ENCODE peak calls at places on chromosomes 16 and 17, in four cellular contexts. W, U, G and C are unnamed samples.

GRCh38 chr17:68776451-68776850 is 175.3 kb upstream of the FAM20A start:
- DNase-seq in G (no peak), W (no peak), U (no peak), C (no peak)

GRCh38 chr16:25031441-25032307 is 16.5 kb upstream of the ARHGAP17 start:
- DNase-seq in G (peak), W (peak), U (peak), C (peak)

GRCh38 chr17:36869856-36870617 is 67.2 kb upstream of the LHX1 start:
- DNase-seq in G (no peak), W (no peak), U (no peak), C (no peak)

GRCh38 chr16:1771864-1772361 is 570 bp upstream of the NME3 start:
- DNase-seq in U (no peak), G (peak), W (no peak), C (no peak)

GRCh38 chr17:72270530-72270929 is 149.7 kb downstream of the SOX9 start:
- DNase-seq in U (peak), W (no peak), G (no peak), C (no peak)

GRCh38 chr17:19724501-19725420 is 8.4 kb upstream of the SLC47A2 start:
- DNase-seq in W (peak), U (peak), G (peak), C (peak)

GRCh38 chr17:81401727-81402529 is 6.7 kb downstream of the BAHCC1 start:
- DNase-seq in U (peak), W (no peak), G (peak), C (no peak)

GRCh38 chr16:89862732-89863131 is 10.7 kb upstream of the TCF25 start:
- DNase-seq in G (no peak), U (no peak), W (no peak), C (no peak)

GRCh38 chr17:76123749-76124581 is 17.1 kb downstream of the FOXJ1 start:
- DNase-seq in G (no peak), W (peak), U (no peak), C (no peak)

GRCh38 chr16:6019490-6019991 is 921.9 kb upstream of the EEF2KMT start:
- DNase-seq in W (no peak), G (no peak), U (no peak), C (no peak)

GRCh38 chr16:69190598-69190997 is 3.6 kb downstream of the SNTB2 start:
- DNase-seq in G (no peak), U (no peak), W (no peak), C (no peak)

GRCh38 chr16:84166796-84167695 is 19.8 kb downstream of the TAF1C start:
- DNase-seq in U (no peak), W (no peak), G (no peak), C (no peak)

DNA sequence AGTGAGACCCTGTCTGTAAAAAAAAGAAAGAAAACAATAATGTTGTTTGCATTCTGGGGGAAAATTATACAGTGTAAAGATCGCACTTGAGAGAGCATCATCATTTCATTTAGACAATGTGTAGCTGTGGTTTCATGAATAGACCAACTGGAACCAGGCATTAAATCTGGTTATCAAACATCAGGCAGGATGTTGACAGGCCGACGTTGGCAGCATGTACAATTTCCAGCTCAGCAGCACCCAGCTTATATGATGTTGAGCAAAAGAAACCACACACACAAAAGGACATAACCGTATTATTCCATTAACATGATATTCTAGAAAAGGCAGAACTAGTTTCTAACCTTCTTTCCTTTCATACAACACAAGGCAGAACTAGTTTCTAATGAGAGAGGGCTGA is 5.8 kb downstream of the MARVELD3 start:
- DNase-seq in W (no peak), G (no peak), U (no peak), C (no peak)
- TF ChIP-seq POLR2A in W (no peak), G (no peak), U (no peak), C (no peak)

DNA sequence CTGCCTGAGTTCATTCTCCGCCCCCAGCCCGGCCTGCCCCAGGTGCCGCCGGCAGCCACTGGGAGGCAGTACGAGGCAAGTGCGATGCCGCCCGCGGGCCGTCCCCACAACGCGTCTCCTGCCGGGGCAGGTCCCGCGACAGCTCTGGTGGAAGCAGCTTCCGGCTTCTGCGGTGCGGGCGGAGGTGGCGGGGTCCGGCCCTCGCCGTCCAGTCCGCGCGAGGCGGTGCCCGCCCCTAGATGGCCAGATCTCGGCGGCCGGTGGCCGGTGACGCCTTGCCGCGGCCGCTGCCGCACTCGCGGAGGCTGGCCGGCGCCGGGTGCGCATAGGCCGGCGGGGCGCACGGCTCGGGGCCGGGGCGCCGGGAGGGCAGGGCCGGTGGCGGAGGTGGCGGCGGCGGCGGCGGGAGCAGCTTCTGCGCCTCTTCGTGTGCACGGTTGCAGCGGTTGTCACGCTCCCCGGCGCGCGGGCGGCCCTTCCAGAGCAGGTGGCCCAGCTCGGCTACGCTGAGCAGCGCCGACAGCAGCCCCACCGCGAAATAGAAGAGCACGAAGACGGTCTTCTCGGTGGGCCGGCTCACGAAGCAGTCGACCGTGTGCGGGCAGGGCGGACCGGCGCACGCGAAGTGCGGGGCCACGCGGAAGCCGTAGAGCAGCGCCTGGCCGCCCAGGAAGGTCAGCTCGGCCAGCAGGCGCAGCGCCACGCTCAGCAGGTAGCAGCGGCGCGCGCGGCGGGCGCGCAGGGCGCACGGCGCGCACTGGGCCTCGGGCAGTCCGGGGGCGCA is 1.6 kb downstream of the GJD3 start:
- DNase-seq in U (peak), G (peak), W (peak), C (peak)
- TF ChIP-seq POLR2A in U (no peak), G (peak), W (no peak), C (peak)

GRCh38 chr17:41571561-41572434 is at the start of gene KRT9:
- DNase-seq in G (no peak), U (no peak), W (no peak), C (no peak)
- TF ChIP-seq POLR2A in G (no peak), U (no peak), W (no peak), C (no peak)

GRCh38 chr16:76964464-76965154 is 226.4 kb upstream of the MON1B start:
- DNase-seq in U (no peak), W (no peak), G (no peak), C (peak)
- TF ChIP-seq POLR2A in U (no peak), W (no peak), G (no peak), C (no peak)

GRCh38 chr16:29824589-29825144 is 4.4 kb downstream of the MVP start:
- DNase-seq in U (no peak), W (no peak), G (no peak), C (no peak)
- TF ChIP-seq POLR2A in U (no peak), W (no peak), G (no peak), C (no peak)

DNA sequence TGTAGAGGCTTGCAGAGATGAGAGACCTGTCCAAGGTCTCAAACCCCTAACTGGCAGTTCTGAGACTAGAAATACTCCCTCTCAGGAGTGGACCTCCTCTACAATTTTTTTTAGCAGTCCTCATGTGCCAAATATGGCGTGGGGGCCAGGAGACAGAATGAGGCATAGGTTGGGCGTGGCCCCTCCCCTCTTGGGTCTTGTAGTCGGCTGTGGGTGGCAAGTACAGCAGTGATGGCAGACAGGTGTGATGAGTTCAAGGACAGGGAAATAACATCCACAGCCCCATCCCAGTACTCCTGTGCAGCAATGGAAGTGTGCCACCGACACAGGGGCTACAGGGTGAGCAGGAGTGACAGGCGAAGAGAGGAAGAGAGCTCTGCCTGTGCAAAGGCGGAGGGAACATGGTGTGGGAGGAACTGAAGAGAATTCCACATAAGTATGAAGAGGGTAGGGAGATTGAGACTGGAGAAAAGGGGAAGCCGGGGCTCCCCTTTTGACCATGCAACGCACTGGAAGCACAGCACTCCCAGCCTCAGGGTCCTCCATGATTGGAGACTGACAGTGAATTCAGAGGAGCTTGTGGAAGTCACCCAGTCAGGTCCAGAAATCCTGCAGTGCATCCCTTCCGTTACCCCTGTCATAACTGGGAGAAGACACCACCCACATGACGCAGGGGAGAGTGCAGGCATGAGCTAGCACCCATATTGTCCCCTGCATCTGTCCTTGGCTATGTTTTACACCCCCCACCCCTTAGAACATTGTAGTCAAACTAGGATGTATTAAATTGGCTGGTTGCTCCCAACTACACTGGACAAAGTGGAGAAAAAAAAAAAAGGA is 14.8 kb upstream of the CETP start:
- DNase-seq in W (peak), G (peak), U (peak), C (no peak)
- TF ChIP-seq POLR2A in W (no peak), G (peak), U (no peak), C (no peak)

DNA sequence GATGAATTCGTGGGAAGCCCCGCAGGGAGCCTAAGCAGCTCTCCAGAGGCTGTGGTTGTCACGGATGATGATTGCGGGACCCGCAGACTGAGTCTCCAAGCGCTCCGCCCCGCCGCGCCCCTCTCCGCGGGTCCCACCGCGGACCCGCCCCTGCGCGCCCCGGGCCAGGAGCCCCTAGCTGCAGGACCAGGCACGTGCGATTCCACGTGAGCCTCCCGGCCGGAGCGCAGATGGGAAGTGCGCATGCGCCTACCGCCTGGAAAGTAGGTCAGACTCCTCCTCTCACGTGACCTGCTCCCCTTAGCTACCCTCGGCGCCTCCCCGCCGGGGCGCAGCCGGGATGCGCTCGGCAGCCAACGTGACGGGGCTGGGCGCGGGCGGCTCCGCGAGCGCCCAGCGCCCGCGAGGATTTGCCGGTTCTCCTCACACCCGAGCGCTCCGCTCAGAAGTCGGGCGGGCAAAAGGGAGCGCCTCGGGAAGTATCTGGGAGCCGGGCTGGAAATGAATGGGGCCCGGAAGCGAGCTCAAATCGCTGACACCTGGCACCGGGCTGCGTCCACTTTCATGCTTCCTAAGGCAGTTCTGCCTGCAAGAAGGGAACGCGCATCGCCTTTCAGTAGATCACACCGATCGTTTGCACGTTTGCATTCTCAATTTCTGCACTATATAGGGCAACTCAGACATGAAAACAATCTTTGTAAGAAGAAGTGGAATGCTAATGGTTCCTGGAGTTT is 26.4 kb upstream of the HLF start:
- DNase-seq in G (peak), U (peak), W (peak), C (peak)
- TF ChIP-seq POLR2A in G (no peak), U (peak), W (no peak), C (peak)